ENCODE peak calls at places on chromosome X, in four cellular contexts. V is cardiac muscle cell, S is uterus, M is ovary. O is an unnamed sample. For H3K4me1 and H3K27me3, the result is how much of the 10 kb centered on the place peaks cover.

GRCh38 chrX:69152398-69152797 is 12.9 kb downstream of the PJA1 start:
- DNase-seq in V (no peak), M (peak), S (no peak), O (no peak)

GRCh38 chrX:137915466-137915865 is 349.5 kb downstream of the ZIC3 start:
- DNase-seq in M (no peak), S (no peak), V (no peak), O (no peak)

GRCh38 chrX:34658316-34658715 is 1.2 kb upstream of the TMEM47 start:
- DNase-seq in M (no peak), V (no peak), S (no peak), O (no peak)

GRCh38 chrX:135112096-135112729 is 8.1 kb downstream of the ETDB start:
- DNase-seq in M (no peak), S (no peak), V (peak), O (no peak)

GRCh38 chrX:3990569-3990968 is 277.1 kb upstream of the PRKX start:
- DNase-seq in M (no peak), S (no peak), V (peak), O (no peak)

GRCh38 chrX:1453390-1453783 is 678 bp upstream of the ASMTL start:
- DNase-seq in V (no peak), S (no peak), M (no peak), O (no peak)

GRCh38 chrX:43655151-43655676 is 885 bp upstream of the MAOA start:
- DNase-seq in S (peak), V (peak), M (peak), O (peak)

GRCh38 chrX:24148118-24148517 is 1.4 kb upstream of the ZFX start:
- DNase-seq in S (no peak), M (no peak), V (no peak), O (no peak)

GRCh38 chrX:115330498-115331138 is 41.1 kb downstream of the LUZP4 start:
- DNase-seq in V (peak), M (peak), S (peak), O (no peak)

GRCh38 chrX:68177542-68177941 is 255.8 kb downstream of the OPHN1 start:
- DNase-seq in V (no peak), M (no peak), S (no peak), O (no peak)

GRCh38 chrX:117839544-117839943 is 277.1 kb downstream of the KLHL13 start:
- DNase-seq in M (no peak), V (no peak), S (no peak), O (no peak)

GRCh38 chrX:54306379-54306778 is 51.5 kb downstream of the WNK3 start:
- DNase-seq in S (no peak), M (no peak), V (no peak), O (no peak)

GRCh38 chrX:19875051-19875432 is 12.4 kb downstream of the SH3KBP1 start:
- DNase-seq in S (no peak), M (no peak), V (no peak), O (no peak)

GRCh38 chrX:38052096-38052495 is 45.7 kb downstream of the SYTL5 start:
- DNase-seq in V (no peak), M (no peak), S (no peak), O (no peak)

GRCh38 chrX:85419293-85419692 is 39.8 kb upstream of the POF1B start:
- DNase-seq in V (no peak), S (no peak), M (no peak), O (no peak)

GRCh38 chrX:101231080-101231479 is 11.5 kb downstream of the DRP2 start:
- DNase-seq in S (no peak), M (no peak), V (no peak), O (no peak)

GRCh38 chrX:101241531-101241930 is 21.9 kb downstream of the DRP2 start:
- DNase-seq in M (no peak), V (no peak), S (no peak), O (no peak)

GRCh38 chrX:101232316-101232715 is 12.7 kb downstream of the DRP2 start:
- DNase-seq in M (no peak), S (no peak), V (no peak), O (no peak)

DNA sequence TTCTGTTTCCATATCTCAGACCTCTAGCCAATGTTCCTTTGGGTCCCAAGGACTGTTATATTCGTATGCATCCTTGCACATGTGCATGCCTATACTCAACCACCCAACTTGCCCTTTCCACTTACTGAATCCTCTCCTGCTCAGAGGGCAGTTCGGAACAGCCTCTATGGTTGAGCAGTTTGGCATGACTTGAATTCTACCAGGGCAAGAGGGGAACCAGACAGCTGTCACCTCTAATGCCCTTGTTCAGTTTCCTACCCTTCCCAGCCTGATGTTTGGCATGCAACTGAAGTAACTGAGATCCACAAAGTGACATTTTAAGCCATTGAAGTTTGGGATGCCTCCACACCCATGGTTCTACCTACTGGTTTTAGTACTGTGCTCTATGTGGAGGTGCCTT is 17.5 kb downstream of the DRP2 start:
- DNase-seq in V (no peak), M (no peak), S (no peak), O (no peak)
- H3K4me1 ChIP-seq in V (under half), M (under half), S (under half), O (under half)

DNA sequence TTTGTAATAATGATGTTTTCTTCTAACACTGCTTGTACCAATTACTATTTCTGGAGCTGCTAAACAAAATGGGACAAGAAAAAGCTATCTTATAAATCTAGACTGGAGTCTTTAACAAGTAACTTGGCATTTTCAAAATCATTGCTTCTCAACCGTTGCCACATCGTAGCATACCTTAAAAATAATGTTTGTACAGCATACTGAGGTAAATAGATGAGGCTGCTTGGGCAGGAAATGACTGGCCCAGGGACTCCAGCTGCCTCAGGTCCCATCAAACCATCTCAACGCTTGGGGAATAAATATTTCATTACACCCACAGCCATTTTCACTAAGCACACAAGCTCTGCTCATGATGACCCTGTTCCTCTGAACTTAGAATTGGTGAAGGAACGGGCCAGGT is 115.1 kb downstream of the SPANXA1 start:
- DNase-seq in S (no peak), M (no peak), V (no peak), O (no peak)
- H3K27me3 ChIP-seq in S (under half), M (under half), V (under half), O (under half)

GRCh38 chrX:40168183-40169015 is 70.6 kb upstream of the BCOR start:
- DNase-seq in S (peak), V (no peak), M (no peak), O (no peak)

GRCh38 chrX:40171513-40172168 is 73.9 kb upstream of the BCOR start:
- DNase-seq in M (peak), S (no peak), V (peak), O (no peak)

GRCh38 chrX:40170830-40171512 is 73.2 kb upstream of the BCOR start:
- DNase-seq in V (peak), S (peak), M (peak), O (no peak)

GRCh38 chrX:40167240-40168182 is 69.8 kb upstream of the BCOR start:
- DNase-seq in S (peak), V (peak), M (peak), O (no peak)

GRCh38 chrX:40169193-40170086 is 71.7 kb upstream of the BCOR start:
- DNase-seq in V (peak), S (peak), M (peak), O (no peak)
- H3K4me3 ChIP-seq in V (no peak), S (no peak), M (no peak), O (no peak)

GRCh38 chrX:148582353-148582752 is 81.9 kb downstream of the AFF2 start:
- DNase-seq in M (no peak), V (no peak), S (no peak), O (no peak)

GRCh38 chrX:148573119-148573518 is 72.7 kb downstream of the AFF2 start:
- DNase-seq in V (peak), M (no peak), S (no peak), O (no peak)

GRCh38 chrX:148580016-148580415 is 79.6 kb downstream of the AFF2 start:
- DNase-seq in M (no peak), S (no peak), V (no peak), O (no peak)

GRCh38 chrX:148574247-148574973 is 74.0 kb downstream of the AFF2 start:
- DNase-seq in V (no peak), M (no peak), S (no peak), O (no peak)

GRCh38 chrX:148577711-148578110 is 77.3 kb downstream of the AFF2 start:
- DNase-seq in M (no peak), S (no peak), V (no peak), O (no peak)
- H3K4me1 ChIP-seq in M (under half), S (under half), V (under half), O (under half)

GRCh38 chrX:123159403-123159802 is 24.7 kb upstream of the GRIA3 start:
- DNase-seq in S (no peak), V (no peak), M (no peak), O (no peak)
- H3K27me3 ChIP-seq in S (under half), V (under half), M (under half), O (under half)

GRCh38 chrX:96372313-96373046 is 312.2 kb upstream of the DIAPH2 start:
- DNase-seq in M (peak), V (peak), S (no peak), O (no peak)
- H3K4me3 ChIP-seq in M (no peak), V (no peak), S (no peak), O (peak)

GRCh38 chrX:153926863-153927685 is 1.0 kb upstream of the ARHGAP4 start:
- DNase-seq in V (no peak), M (peak), S (no peak), O (peak)
- H3K4me1 ChIP-seq in V (under half), M (under half), S (under half), O (half or more)

GRCh38 chrX:141175786-141176185 is 1.1 kb downstream of the LDOC1 start:
- DNase-seq in V (no peak), M (no peak), S (no peak), O (no peak)
- H3K27me3 ChIP-seq in V (under half), M (under half), S (under half), O (under half)

O was measured in left ventricle myocardium inferior.